ENCODE peak calls at places on chromosomes 12 and 14, in seven cellular contexts. J is cardiac fibroblast, W is AG04450, F is SK-N-SH, U is esophagus squamous epithelium, B is fibroblast of pulmonary artery, R is HCT116. N is an unnamed sample.

GRCh38 chr12:26573212-26573909 is 259.6 kb downstream of the ITPR2 start:
- DNase-seq in F (no peak), W (no peak), U (no peak), R (no peak), J (no peak), B (no peak), N (no peak)

GRCh38 chr14:63473194-63473788 is 69.9 kb downstream of the PPP2R5E start:
- DNase-seq in W (no peak), J (no peak), B (no peak), F (no peak), R (no peak), U (no peak), N (no peak)

GRCh38 chr12:22856120-22856699 is 231.2 kb downstream of the ETNK1 start:
- DNase-seq in F (peak; percentile 37), W (peak; percentile 1), B (peak; percentile 62), R (peak; percentile 7), U (no peak), J (peak; percentile 56), N (peak; percentile 27)

GRCh38 chr12:43816168-43816567 is 10.1 kb upstream of the TWF1 start:
- DNase-seq in R (no peak), B (no peak), U (no peak), J (no peak), W (no peak), F (no peak), N (no peak)

GRCh38 chr12:91958816-91959215 is 186.8 kb downstream of the BTG1 start:
- DNase-seq in B (peak; percentile 43), J (peak; percentile 30), F (no peak), R (no peak), U (no peak), W (peak; percentile 54), N (no peak)

GRCh38 chr12:2168808-2169207 is 116.0 kb downstream of the CACNA1C start:
- DNase-seq in W (no peak), F (no peak), B (peak; percentile 35), R (peak; percentile 32), J (peak; percentile 30), U (no peak), N (no peak)

GRCh38 chr14:54398028-54398368 is 1.2 kb downstream of the CDKN3 start:
- DNase-seq in B (no peak), U (no peak), F (no peak), W (no peak), J (no peak), R (no peak), N (no peak)

GRCh38 chr12:116196752-116197718 is 80.5 kb downstream of the MED13L start:
- DNase-seq in R (no peak), U (no peak), W (no peak), B (peak; percentile 48), J (peak; percentile 59), F (peak; percentile 12), N (no peak)

GRCh38 chr14:87894920-87895319 is 98.1 kb downstream of the GALC start:
- DNase-seq in W (no peak), B (no peak), U (no peak), F (no peak), J (no peak), R (no peak), N (no peak)

GRCh38 chr14:20620798-20621478 is 20.6 kb downstream of the OR6S1 start:
- DNase-seq in W (no peak), J (no peak), U (no peak), R (no peak), F (no peak), B (no peak), N (peak; percentile 74)

GRCh38 chr14:26925876-26926584 is 328.2 kb upstream of the NOVA1 start:
- DNase-seq in W (no peak), U (no peak), R (no peak), F (no peak), J (peak; percentile 32), B (peak; percentile 75), N (no peak)

GRCh38 chr12:102406033-102406584 is 74.3 kb downstream of the IGF1 start:
- DNase-seq in U (no peak), R (no peak), J (peak; percentile 11), B (peak; percentile 22), W (no peak), F (peak; percentile 46), N (peak; percentile 14)

GRCh38 chr12:2627343-2628191 is 167.2 kb upstream of the FKBP4 start:
- DNase-seq in R (no peak), J (no peak), B (no peak), F (no peak), W (no peak), U (no peak), N (no peak)

GRCh38 chr14:68966872-68967301 is 12.2 kb downstream of the ACTN1 start:
- DNase-seq in W (no peak), B (no peak), J (peak; percentile 44), R (no peak), F (peak; percentile 81), U (no peak), N (peak; percentile 55)

GRCh38 chr12:88242161-88242925 is 100.2 kb downstream of the TMTC3 start:
- DNase-seq in R (peak; percentile 87), F (no peak), U (no peak), B (peak; percentile 96), J (peak; percentile 91), W (peak; percentile 92), N (no peak)

GRCh38 chr12:71938728-71939385 is at the start of gene TPH2:
- DNase-seq in R (peak; percentile 31), F (peak; percentile 63), U (no peak), W (no peak), B (peak; percentile 72), J (peak; percentile 63), N (peak; percentile 56)

GRCh38 chr14:80491131-80491530 is 279.8 kb upstream of the DIO2 start:
- DNase-seq in J (peak; percentile 55), U (no peak), F (no peak), W (no peak), B (peak; percentile 41), R (no peak), N (no peak)

GRCh38 chr14:56855891-56856461 is 45.7 kb upstream of the OTX2 start:
- DNase-seq in F (no peak), B (no peak), J (no peak), W (no peak), U (no peak), R (no peak), N (no peak)

GRCh38 chr12:51714666-51715065 is 123.6 kb downstream of the SCN8A start:
- DNase-seq in J (no peak), U (no peak), R (no peak), B (no peak), F (no peak), W (no peak), N (no peak)

GRCh38 chr12:26715232-26715631 is 117.8 kb downstream of the ITPR2 start:
- DNase-seq in W (no peak), U (no peak), B (no peak), F (no peak), J (no peak), R (no peak), N (no peak)

GRCh38 chr12:86193931-86194330 is 62.3 kb downstream of the MGAT4C start:
- DNase-seq in U (no peak), F (no peak), W (peak; percentile 8), R (no peak), J (peak; percentile 15), B (peak; percentile 35), N (no peak)

GRCh38 chr12:12835378-12836145 is 22.4 kb downstream of the DDX47 start:
- DNase-seq in W (no peak), R (peak; percentile 83), U (no peak), F (no peak), B (no peak), J (no peak), N (no peak)

GRCh38 chr12:2341871-2342270 is 289.1 kb downstream of the CACNA1C start:
- DNase-seq in F (no peak), U (no peak), J (peak; percentile 61), W (peak; percentile 39), B (peak; percentile 65), R (no peak), N (no peak)

GRCh38 chr12:82931349-82932116 is 244.8 kb downstream of the TMTC2 start:
- DNase-seq in J (no peak), B (no peak), F (no peak), U (no peak), R (no peak), W (no peak), N (peak; percentile 98)

GRCh38 chr14:36662543-36663403 is 1.1 kb downstream of the PAX9 start:
- DNase-seq in W (no peak), R (no peak), F (no peak), B (no peak), J (no peak), U (no peak), N (peak; percentile 40)

GRCh38 chr12:70078161-70078560 is 165.1 kb upstream of the CNOT2 start:
- DNase-seq in J (no peak), W (no peak), R (no peak), B (no peak), F (no peak), U (no peak), N (no peak)

DNA sequence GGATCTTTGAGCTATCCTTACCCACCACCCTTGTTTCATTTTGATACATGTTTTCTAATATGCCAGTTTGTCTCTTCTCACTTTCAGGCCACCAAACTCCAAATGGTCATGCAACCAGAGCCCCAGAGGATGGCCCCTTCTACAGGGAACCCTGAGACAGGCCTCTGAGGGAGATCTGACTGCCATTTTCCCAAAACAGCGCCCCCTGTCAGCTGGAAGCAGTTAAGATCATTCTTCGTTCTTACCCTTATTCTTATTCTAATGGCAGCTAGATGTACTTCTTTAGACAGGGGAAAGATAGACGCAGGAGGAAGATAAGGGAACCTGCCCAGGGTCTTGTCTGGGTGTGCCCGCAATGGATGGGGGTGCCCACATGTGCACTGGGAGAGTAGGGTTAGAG is 38.4 kb downstream of the C12orf56 start:
- DNase-seq in B (no peak), U (no peak), J (no peak), F (no peak), W (no peak), R (no peak), N (no peak)
- TF ChIP-seq CTCF in B (no peak), U (no peak), J (no peak), F (peak; percentile 22), W (no peak), R (no peak), N (no peak)

GRCh38 chr14:24137529-24138395 is 1.8 kb downstream of the PSME1 start:
- DNase-seq in J (no peak), F (no peak), R (no peak), W (no peak), B (no peak), U (no peak), N (no peak)
- H3K4me3 ChIP-seq in J (no peak overlapping the region), F (no peak overlapping the region), R (no peak overlapping the region), W (no peak overlapping the region), B (no peak overlapping the region), U (no peak overlapping the region), N (peak overlapping the region; percentile 77)

DNA sequence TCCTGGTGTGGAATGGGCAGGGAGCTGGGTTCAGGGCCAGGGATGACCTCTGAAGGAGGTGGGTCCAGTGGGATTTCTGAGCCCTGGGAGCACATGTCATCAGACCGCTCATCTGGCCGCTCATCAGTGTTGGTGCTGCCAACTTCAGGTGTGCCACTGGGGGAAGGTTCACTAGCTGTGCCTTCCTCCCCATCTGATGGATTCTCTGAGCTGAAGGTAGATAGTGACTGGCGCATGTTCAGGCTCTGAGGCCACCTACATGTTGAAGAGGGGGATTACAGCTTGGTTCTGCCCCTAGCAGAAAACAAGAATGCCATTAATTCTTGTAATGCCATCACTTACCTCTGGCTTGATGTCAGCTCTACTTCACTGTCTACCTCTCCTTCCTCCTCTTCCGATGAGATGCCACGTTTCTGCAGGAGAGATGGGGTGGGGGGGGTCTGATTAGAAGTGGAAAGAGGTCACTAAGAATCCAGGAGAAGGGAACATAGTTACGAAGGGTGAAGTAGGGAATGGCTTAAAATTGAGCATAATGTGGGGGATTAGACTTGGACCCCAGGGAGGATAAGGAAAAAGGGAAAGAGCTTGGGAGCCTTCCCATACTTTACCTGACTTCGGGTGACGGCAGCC is 17.2 kb downstream of the MAP3K12 start:
- DNase-seq in R (no peak), J (no peak), F (peak; percentile 60), B (no peak), U (no peak), W (no peak), N (no peak)
- TF ChIP-seq CTCF in R (no peak), J (peak; percentile 23), F (peak; percentile 34), B (peak; percentile 30), U (no peak), W (peak; percentile 31), N (no peak)

GRCh38 chr14:95215094-95215493 is 57.8 kb upstream of the DICER1 start:
- DNase-seq in U (no peak), J (no peak), B (no peak), R (no peak), F (no peak), W (no peak), N (no peak)
- H3K4me3 ChIP-seq in U (no peak overlapping the region), J (no peak overlapping the region), B (no peak overlapping the region), R (no peak overlapping the region), F (no peak overlapping the region), W (no peak overlapping the region), N (no peak overlapping the region)

N was measured in LNCaP clone FGC.